ENCODE peak calls at places on chromosomes 6 and 20, in five cellular contexts. J, X, I, F and B are unnamed samples.

GRCh38 chr20:52105045-52105572 is 86.5 kb downstream of the ZFP64 start:
- DNase-seq in J (no peak), X (no peak), I (peak), F (no peak), B (no peak)

GRCh38 chr6:113364781-113365545 is 492.2 kb upstream of the MARCKS start:
- DNase-seq in J (no peak), X (no peak), I (peak), F (no peak), B (no peak)

GRCh38 chr6:84193140-84193708 is 34.2 kb downstream of the CEP162 start:
- DNase-seq in J (no peak), X (no peak), I (peak), F (no peak), B (no peak)

GRCh38 chr6:139336488-139336887 is 38.0 kb downstream of the CITED2 start:
- DNase-seq in J (peak), X (no peak), I (peak), F (no peak), B (no peak)

GRCh38 chr20:53162251-53162835 is 190.2 kb downstream of the TSHZ2 start:
- DNase-seq in J (no peak), X (no peak), I (peak), F (no peak), B (peak)

GRCh38 chr6:21354805-21355238 is 238.7 kb upstream of the SOX4 start:
- DNase-seq in J (no peak), X (no peak), I (peak), F (no peak), B (no peak)

GRCh38 chr6:19712012-19712688 is 125.0 kb upstream of the ID4 start:
- DNase-seq in J (no peak), X (no peak), I (no peak), F (no peak), B (no peak)

GRCh38 chr6:84426002-84426705 is 198.7 kb upstream of the CEP162 start:
- DNase-seq in J (no peak), X (no peak), I (no peak), F (no peak), B (no peak)

GRCh38 chr20:37918035-37918434 is 15.1 kb downstream of the VSTM2L start:
- DNase-seq in J (no peak), X (no peak), I (no peak), F (no peak), B (no peak)

GRCh38 chr6:6515691-6516607 is 72.6 kb upstream of the LY86 start:
- DNase-seq in J (no peak), X (peak), I (no peak), F (no peak), B (no peak)

GRCh38 chr20:62522748-62523396 is 47.1 kb upstream of the GATA5 start:
- DNase-seq in J (no peak), X (no peak), I (no peak), F (no peak), B (no peak)

GRCh38 chr6:162613310-162613709 is 114.3 kb downstream of the PRKN start:
- DNase-seq in J (no peak), X (no peak), I (no peak), F (no peak), B (no peak)

GRCh38 chr20:57092112-57092899 is 174.1 kb downstream of the BMP7 start:
- DNase-seq in J (peak), X (peak), I (peak), F (peak), B (peak)

GRCh38 chr6:87656857-87657256 is 45.2 kb downstream of the AKIRIN2 start:
- DNase-seq in J (no peak), X (no peak), I (no peak), F (no peak), B (no peak)

GRCh38 chr6:109477725-109478124 is 5.3 kb downstream of the ZBTB24 start:
- DNase-seq in J (no peak), X (no peak), I (no peak), F (no peak), B (no peak)

GRCh38 chr6:71386215-71386614 is 97.6 kb downstream of the OGFRL1 start:
- DNase-seq in J (no peak), X (no peak), I (peak), F (no peak), B (no peak)

GRCh38 chr6:149211046-149211571 is 106.4 kb upstream of the TAB2 start:
- DNase-seq in J (no peak), X (no peak), I (peak), F (no peak), B (no peak)

GRCh38 chr6:69379518-69379917 is 417.3 kb downstream of the LMBRD1 start:
- DNase-seq in J (no peak), X (no peak), I (no peak), F (no peak), B (no peak)

GRCh38 chr6:7742214-7742613 is 16.3 kb downstream of the BMP6 start:
- DNase-seq in J (no peak), X (no peak), I (no peak), F (no peak), B (no peak)

GRCh38 chr20:24109537-24109936 is 121.0 kb upstream of the GGTLC1 start:
- DNase-seq in J (no peak), X (no peak), I (no peak), F (no peak), B (no peak)

GRCh38 chr20:21229163-21229562 is 74.0 kb upstream of the XRN2 start:
- DNase-seq in J (no peak), X (no peak), I (no peak), F (no peak), B (no peak)

GRCh38 chr6:2563635-2564034 is 187.1 kb downstream of the MYLK4 start:
- DNase-seq in J (no peak), X (no peak), I (no peak), F (no peak), B (no peak)

GRCh38 chr6:35058827-35059522 is 82.2 kb downstream of the TCP11 start:
- DNase-seq in J (no peak), X (no peak), I (no peak), F (no peak), B (no peak)

GRCh38 chr6:143279385-143279784 is 171.1 kb downstream of the ADAT2 start:
- DNase-seq in J (no peak), X (no peak), I (peak), F (no peak), B (no peak)

GRCh38 chr6:21121737-21122136 is 471.8 kb upstream of the SOX4 start:
- DNase-seq in J (no peak), X (no peak), I (no peak), F (no peak), B (no peak)

GRCh38 chr6:101830501-101831031 is 437.1 kb downstream of the GRIK2 start:
- DNase-seq in J (no peak), X (no peak), I (peak), F (no peak), B (no peak)

GRCh38 chr20:18197382-18198070 is 59.9 kb downstream of the KAT14 start:
- DNase-seq in J (no peak), X (no peak), I (peak), F (no peak), B (no peak)

GRCh38 chr6:19988555-19988954 is 151.4 kb downstream of the ID4 start:
- DNase-seq in J (no peak), X (no peak), I (peak), F (no peak), B (no peak)

GRCh38 chr20:25018841-25019240 is 26.3 kb upstream of the APMAP start:
- DNase-seq in J (peak), X (no peak), I (no peak), F (no peak), B (no peak)

GRCh38 chr6:116450185-116450710 is 10.9 kb upstream of the CALHM6 start:
- DNase-seq in J (no peak), X (no peak), I (peak), F (no peak), B (no peak)